ENCODE peak calls at places on chromosomes 16 and 17, in five cellular contexts. G is heart left ventricle; Z is stimulated activated CD4-positive, alpha-beta T cell treated with anti-CD3 and anti-CD28 coated beads, Interleukin-4, amount 100 ng/mL, for 24 hours; L is NCI-H1930; F is hippocampal formation. I is an unnamed sample.

GRCh38 chr16:1379054-1379862 is 27.5 kb downstream of the GNPTG start:
- DNase-seq in L (peak; percentile 77), Z (peak; percentile 78), F (no peak), G (peak; percentile 91), I (no peak)

GRCh38 chr17:6681671-6682070 is 30.1 kb downstream of the C17orf100 start:
- DNase-seq in L (no peak), G (no peak), Z (no peak), F (no peak), I (no peak)

GRCh38 chr17:20116683-20117309 is 107.6 kb downstream of the SPECC1 start:
- DNase-seq in Z (peak; percentile 65), G (no peak), L (peak; percentile 56), F (peak; percentile 64), I (peak; percentile 64)

GRCh38 chr17:55769625-55770000 is 18.8 kb downstream of the PCTP start:
- DNase-seq in L (no peak), G (no peak), F (no peak), Z (no peak), I (no peak)

GRCh38 chr16:3953728-3954410 is 73.4 kb upstream of the CREBBP start:
- DNase-seq in Z (no peak), F (no peak), L (no peak), G (no peak), I (no peak)

GRCh38 chr17:17120294-17120693 is 78.0 kb downstream of the MPRIP start:
- DNase-seq in Z (no peak), L (no peak), G (no peak), F (no peak), I (no peak)

GRCh38 chr17:42659079-42659931 is at the start of gene TUBG2:
- DNase-seq in F (peak; percentile 61), L (peak; percentile 94), Z (peak; percentile 85), G (peak; percentile 94), I (peak; percentile 87)

GRCh38 chr17:488993-489757 is 136.6 kb upstream of the RPH3AL start:
- DNase-seq in F (no peak), L (no peak), Z (no peak), G (no peak), I (no peak)

GRCh38 chr16:21301168-21301894 is 23.2 kb upstream of the CRYM start:
- DNase-seq in Z (peak; percentile 18), F (no peak), L (peak; percentile 61), G (peak; percentile 74), I (no peak)

GRCh38 chr17:79945591-79946255 is 89.9 kb downstream of the TBC1D16 start:
- DNase-seq in L (no peak), F (no peak), G (peak; percentile 50), Z (no peak), I (no peak)

GRCh38 chr16:72198641-72199250 is 26.8 kb upstream of the PMFBP1 start:
- DNase-seq in F (no peak), G (no peak), L (no peak), Z (no peak), I (no peak)

GRCh38 chr16:88921603-88921995 is 55.1 kb upstream of the PABPN1L start:
- DNase-seq in G (no peak), L (no peak), F (no peak), Z (no peak), I (no peak)

GRCh38 chr16:83742076-83742475 is 65.7 kb upstream of the HSBP1 start:
- DNase-seq in G (no peak), F (peak; percentile 43), Z (no peak), L (no peak), I (peak; percentile 74)

I was measured in putamen.